ENCODE peak calls at places on chromosomes 7 and 10, in eight cellular contexts. I, L, G, Y, F, D, B and U are unnamed samples.

GRCh38 chr10:19014034-19014433 is 34.6 kb upstream of the MALRD1 start:
- DNase-seq in Y (no peak), B (peak; percentile 90), G (no peak), D (peak; percentile 0), F (no peak), I (no peak), L (no peak), U (no peak)

GRCh38 chr10:126661356-126661755 is 9.1 kb downstream of the C10orf90 start:
- DNase-seq in B (no peak), Y (no peak), I (no peak), D (no peak), L (no peak), F (no peak), G (no peak), U (no peak)

GRCh38 chr7:75531359-75531821 is 39.3 kb downstream of the SPDYE5 start:
- DNase-seq in Y (no peak), D (no peak), I (no peak), G (no peak), L (no peak), F (no peak), B (peak; percentile 22), U (no peak)

GRCh38 chr10:103724074-103724473 is 131.3 kb downstream of the SH3PXD2A start:
- DNase-seq in L (no peak), B (no peak), G (no peak), F (no peak), D (no peak), I (no peak), Y (no peak), U (no peak)

GRCh38 chr7:19107392-19108147 is 9.9 kb downstream of the TWIST1 start:
- DNase-seq in L (no peak), Y (no peak), I (no peak), F (no peak), D (no peak), B (peak; percentile 78), G (no peak), U (no peak)

GRCh38 chr10:48905311-48905710 is 34.3 kb downstream of the LRRC18 start:
- DNase-seq in B (no peak), G (no peak), F (no peak), I (no peak), L (no peak), Y (no peak), D (no peak), U (no peak)

GRCh38 chr10:112775892-112776679 is 174.0 kb upstream of the TCF7L2 start:
- DNase-seq in Y (no peak), D (no peak), L (no peak), G (no peak), B (no peak), F (peak; percentile 19), I (no peak), U (no peak)

GRCh38 chr10:62266611-62267010 is 2.0 kb downstream of the RTKN2 start:
- DNase-seq in B (no peak), F (no peak), D (no peak), L (no peak), G (no peak), I (no peak), Y (no peak), U (no peak)

GRCh38 chr10:96840841-96841518 is 8.9 kb downstream of the LCOR start:
- DNase-seq in B (peak; percentile 76), L (no peak), G (no peak), Y (no peak), F (no peak), I (no peak), D (no peak), U (peak; percentile 39)

GRCh38 chr7:147541261-147541660 is 1049.3 kb upstream of the C7orf33 start:
- DNase-seq in G (no peak), L (no peak), B (no peak), F (no peak), D (no peak), I (no peak), Y (no peak), U (no peak)